ENCODE peak calls at places on chromosomes 16 and 17, in five cellular contexts. E is neural progenitor cell; S is CD8-positive, alpha-beta memory T cell; A is fibroblast of lung; J is GM06990. X is an unnamed sample.
A peak's percentile ranks its signal among the peaks of the same experiment; 100 is the strongest.

GRCh38 chr16:66696669-66697630 is at the start of gene CMTM4:
- DNase-seq in E (peak; percentile 97), S (peak; percentile 75), A (peak; percentile 78), J (peak; percentile 75), X (peak; percentile 74)

GRCh38 chr17:59839646-59840328 is 53.0 kb downstream of the TUBD1 start:
- DNase-seq in E (peak; percentile 13), S (no peak), A (peak; percentile 36), J (no peak), X (no peak)

GRCh38 chr17:17570798-17571716 is 20.5 kb downstream of the PEMT start:
- DNase-seq in E (no peak), S (no peak), A (no peak), J (no peak), X (no peak)

GRCh38 chr16:62041401-62041800 is 5.2 kb upstream of the CDH8 start:
- DNase-seq in E (peak; percentile 84), S (no peak), A (peak; percentile 32), J (no peak), X (no peak)

GRCh38 chr16:66150691-66151090 is 215.8 kb upstream of the CDH5 start:
- DNase-seq in E (no peak), S (no peak), A (peak; percentile 59), J (no peak), X (no peak)

GRCh38 chr16:31112711-31113419 is 4.6 kb upstream of the KAT8 start:
- DNase-seq in E (no peak), S (no peak), A (no peak), J (no peak), X (no peak)

GRCh38 chr16:67909056-67909742 is 16.1 kb downstream of the PSKH1 start:
- DNase-seq in E (no peak), S (no peak), A (no peak), J (no peak), X (no peak)

GRCh38 chr16:4200000-4200780 is 41.7 kb downstream of the SRL start:
- DNase-seq in E (peak; percentile 63), S (no peak), A (peak; percentile 40), J (no peak), X (no peak)

GRCh38 chr16:50680907-50681885 is at the start of gene SNX20:
- DNase-seq in E (no peak), S (peak; percentile 61), A (no peak), J (peak; percentile 60), X (peak; percentile 80)

GRCh38 chr16:22784690-22785214 is 29.2 kb upstream of the HS3ST2 start:
- DNase-seq in E (no peak), S (no peak), A (no peak), J (no peak), X (peak; percentile 4)

GRCh38 chr17:57926723-57927047 is 28.5 kb downstream of the CUEDC1 start:
- DNase-seq in E (no peak), S (no peak), A (no peak), J (no peak), X (no peak)

GRCh38 chr17:63984651-63985386 is 12.1 kb upstream of the SCN4A start:
- DNase-seq in E (no peak), S (peak; percentile 59), A (peak; percentile 91), J (no peak), X (peak; percentile 25)

GRCh38 chr16:88962478-88963152 is 14.4 kb downstream of the CBFA2T3 start:
- DNase-seq in E (no peak), S (no peak), A (no peak), J (no peak), X (no peak)

GRCh38 chr16:88963583-88963982 is 13.4 kb downstream of the CBFA2T3 start:
- DNase-seq in E (no peak), S (no peak), A (no peak), J (no peak), X (no peak)

GRCh38 chr16:88959022-88959421 is 18.0 kb downstream of the CBFA2T3 start:
- DNase-seq in E (no peak), S (no peak), A (no peak), J (no peak), X (no peak)

GRCh38 chr16:88960516-88960915 is 16.5 kb downstream of the CBFA2T3 start:
- DNase-seq in E (no peak), S (no peak), A (no peak), J (no peak), X (no peak)

GRCh38 chr16:88961031-88961430 is 16.0 kb downstream of the CBFA2T3 start:
- DNase-seq in E (no peak), S (no peak), A (no peak), J (no peak), X (no peak)
- H3K27me3 ChIP-seq in E (no peaks in the 10 kb centered on the region), S (no peaks in the 10 kb centered on the region), A (no peaks in the 10 kb centered on the region), J (no peaks in the 10 kb centered on the region), X (no peaks in the 10 kb centered on the region)

DNA sequence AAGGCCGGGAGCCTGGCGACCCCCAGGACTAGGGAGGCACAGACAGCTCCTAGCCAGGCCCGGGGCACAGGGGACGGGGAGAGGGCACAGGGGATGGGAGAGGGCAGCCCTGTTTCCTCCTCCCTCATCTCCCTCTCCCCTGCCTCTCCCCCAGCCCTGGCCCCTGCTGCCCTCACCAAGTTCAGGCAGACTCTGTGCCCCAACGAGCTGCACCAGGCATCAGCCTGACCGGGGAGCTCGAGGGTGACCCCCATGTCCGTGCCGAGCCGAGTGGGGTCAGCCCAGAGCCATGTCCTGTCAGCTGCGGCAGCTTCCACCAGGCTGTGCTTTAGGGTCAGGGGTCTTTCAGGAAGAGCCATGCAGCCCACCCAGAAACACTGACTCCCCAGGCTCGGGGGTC is 6.0 kb downstream of the CDH15 start:
- DNase-seq in E (no peak), S (no peak), A (no peak), J (no peak), X (no peak)
- H3K27me3 ChIP-seq in E (peaks cover 8% of the 10 kb centered on the region), S (no peaks in the 10 kb centered on the region), A (no peaks in the 10 kb centered on the region), J (no peaks in the 10 kb centered on the region), X (no peaks in the 10 kb centered on the region)

DNA sequence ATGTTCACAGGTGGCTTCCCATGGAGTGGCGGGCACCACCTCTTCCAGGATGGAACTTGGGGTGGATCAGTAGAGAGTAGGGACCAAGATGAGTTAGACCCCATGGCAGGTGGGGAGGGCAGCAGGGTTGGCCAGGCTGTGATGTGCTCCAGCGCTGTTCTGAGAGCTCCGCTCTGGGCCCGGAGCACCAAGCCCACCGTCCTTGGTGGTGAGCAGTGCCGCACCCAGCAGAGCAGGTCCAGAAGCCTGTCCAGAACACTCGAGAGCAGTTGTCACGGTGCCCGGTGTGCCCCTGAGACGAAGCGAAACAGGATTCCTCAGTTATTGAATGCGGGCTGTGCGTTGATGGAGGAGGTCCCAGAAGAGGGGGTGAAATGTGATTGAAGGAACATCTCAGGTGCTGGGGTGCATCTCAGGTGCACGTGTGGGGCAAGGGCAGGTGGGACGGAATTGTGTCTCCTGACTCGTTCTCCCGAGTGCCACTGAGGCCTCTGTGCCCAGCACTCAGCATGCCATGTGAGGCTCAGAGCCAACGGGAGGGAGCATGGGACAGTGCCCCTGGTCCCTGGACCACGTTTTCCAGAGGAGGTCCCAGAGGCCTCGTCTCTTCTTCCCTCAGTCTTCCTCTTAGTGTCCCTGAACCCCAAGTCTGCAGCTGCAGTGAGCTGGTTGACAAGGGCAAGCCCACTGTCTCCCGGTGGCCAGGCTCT is 39.5 kb downstream of the COX4I1 start:
- DNase-seq in E (no peak), S (no peak), A (no peak), J (no peak), X (no peak)
- H3K27me3 ChIP-seq in E (no peaks in the 10 kb centered on the region), S (no peaks in the 10 kb centered on the region), A (peaks cover 7% of the 10 kb centered on the region), J (no peaks in the 10 kb centered on the region), X (no peaks in the 10 kb centered on the region)

DNA sequence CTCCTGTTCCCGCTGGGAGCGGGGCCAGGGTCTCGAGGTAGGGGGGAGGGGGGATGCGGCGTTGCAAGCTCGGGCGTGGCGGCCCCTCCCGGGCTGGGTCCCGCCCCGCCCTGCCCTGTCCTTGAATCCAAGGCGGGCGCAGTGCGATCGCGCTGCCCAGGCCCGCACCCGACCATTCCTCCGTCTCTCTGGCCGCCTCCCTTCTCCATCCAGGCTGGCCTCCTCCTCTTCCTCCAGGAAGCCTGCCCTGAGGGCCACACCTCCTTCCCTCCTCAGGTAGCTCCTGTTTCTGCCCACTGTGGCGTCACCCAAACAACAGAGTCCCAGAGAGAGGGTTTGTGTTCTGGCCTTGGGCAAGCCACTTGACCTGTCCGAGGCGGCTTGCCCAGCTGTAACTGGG is 43.0 kb upstream of the TAC4 start:
- DNase-seq in E (no peak), S (no peak), A (no peak), J (no peak), X (no peak)
- H3K27me3 ChIP-seq in E (peaks cover 53% of the 10 kb centered on the region), S (peaks cover 16% of the 10 kb centered on the region), A (peaks cover 30% of the 10 kb centered on the region), J (peaks cover 1% of the 10 kb centered on the region), X (peaks cover 14% of the 10 kb centered on the region)